ENCODE peak calls at places on chromosomes 16 and 17, in eight cellular contexts. Z, E, A, M, C, N, X and O are unnamed samples.

GRCh38 chr17:81930142-81931125 is 2.9 kb upstream of the MAFG start:
- DNase-seq in N (no peak), Z (peak), A (no peak), M (no peak), C (peak), E (no peak), X (no peak), O (no peak)

GRCh38 chr16:66459878-66460277 is 32.8 kb downstream of the BEAN1 start:
- DNase-seq in M (no peak), A (no peak), E (no peak), Z (peak), N (no peak), X (no peak), C (no peak), O (no peak)

GRCh38 chr16:12559714-12560113 is 244.0 kb downstream of the CPPED1 start:
- DNase-seq in X (no peak), M (no peak), C (no peak), Z (no peak), N (no peak), A (no peak), E (no peak), O (no peak)

GRCh38 chr17:42409467-42410351 is 13.3 kb downstream of the CAVIN1 start:
- DNase-seq in M (no peak), C (no peak), A (no peak), E (no peak), X (no peak), Z (peak), N (peak), O (no peak)

GRCh38 chr17:77425791-77426641 is 285.2 kb downstream of the SEC14L1 start:
- DNase-seq in M (peak), C (no peak), Z (peak), X (no peak), A (no peak), N (no peak), E (peak), O (peak)

GRCh38 chr16:66358231-66358630 is 8.3 kb upstream of the CDH5 start:
- DNase-seq in M (no peak), N (no peak), E (no peak), C (no peak), Z (no peak), X (no peak), A (no peak), O (no peak)

GRCh38 chr16:57667526-57668258 is 414 bp upstream of the ADGRG3 start:
- DNase-seq in X (no peak), A (no peak), N (no peak), E (no peak), M (no peak), Z (peak), C (peak), O (no peak)

GRCh38 chr16:8885674-8886592 is 3.8 kb downstream of the LITAFD start:
- DNase-seq in A (no peak), C (peak), N (no peak), E (no peak), X (no peak), M (no peak), Z (peak), O (no peak)

GRCh38 chr16:56793504-56793903 is 63.6 kb downstream of the NUP93 start:
- DNase-seq in X (no peak), E (no peak), C (no peak), N (no peak), M (no peak), A (no peak), Z (no peak), O (no peak)

GRCh38 chr16:5615868-5616642 is 518.5 kb upstream of the EEF2KMT start:
- DNase-seq in M (no peak), X (peak), Z (peak), C (peak), A (peak), N (peak), E (no peak), O (no peak)

GRCh38 chr17:48912476-48912875 is 4.3 kb downstream of the UBE2Z start:
- DNase-seq in M (no peak), X (no peak), C (no peak), N (no peak), A (no peak), Z (no peak), E (no peak), O (no peak)

GRCh38 chr17:82528484-82529265 is 9.1 kb downstream of the FOXK2 start:
- DNase-seq in Z (peak), A (no peak), C (no peak), E (no peak), M (no peak), N (no peak), X (no peak), O (no peak)

GRCh38 chr17:1029196-1029911 is 32.4 kb downstream of the TIMM22 start:
- DNase-seq in Z (no peak), M (no peak), X (no peak), N (peak), A (no peak), E (no peak), C (no peak), O (no peak)

GRCh38 chr17:17300624-17301568 is 2.3 kb upstream of the NT5M start:
- DNase-seq in N (no peak), A (peak), Z (peak), C (peak), X (no peak), E (no peak), M (peak), O (peak)

GRCh38 chr17:42460371-42460770 is 1.7 kb downstream of the ATP6V0A1 start:
- DNase-seq in M (no peak), C (no peak), A (no peak), Z (no peak), N (no peak), X (no peak), E (no peak), O (no peak)

GRCh38 chr17:82984751-82985435 is 94.5 kb upstream of the METRNL start:
- DNase-seq in N (no peak), C (no peak), E (no peak), M (no peak), Z (peak), X (peak), A (no peak), O (no peak)

GRCh38 chr17:63785556-63785955 is 11.6 kb downstream of the DDX42 start:
- DNase-seq in A (no peak), N (no peak), E (no peak), X (no peak), M (no peak), C (no peak), Z (no peak), O (no peak)

GRCh38 chr17:8391711-8392110 is 5.9 kb downstream of the RNF222 start:
- DNase-seq in Z (peak), C (no peak), E (no peak), N (no peak), M (no peak), X (no peak), A (no peak), O (no peak)

GRCh38 chr17:68302666-68303065 is 11.4 kb downstream of the ARSG start:
- DNase-seq in M (no peak), N (no peak), E (no peak), C (no peak), X (no peak), Z (no peak), A (no peak), O (no peak)